ENCODE peak calls at places on chromosome 18, in six cellular contexts. One of them, this sample, is unnamed.

GRCh38 chr18:55236150-55236931 is 277.1 kb upstream of the CCDC68 start:
- DNase-seq in left lung: no peak
- DNase-seq in GM20000: peak
- DNase-seq in esophagus muscularis mucosa: no peak
- DNase-seq in endothelial cell: no peak
- DNase-seq in pancreas: no peak
- DNase-seq in this sample: no peak

GRCh38 chr18:50606609-50607008 is 46.7 kb downstream of the MAPK4 start:
- DNase-seq in GM20000: no peak
- DNase-seq in esophagus muscularis mucosa: no peak
- DNase-seq in endothelial cell: no peak
- DNase-seq in left lung: no peak
- DNase-seq in pancreas: no peak
- DNase-seq in this sample: no peak

GRCh38 chr18:21897811-21898210 is 157.2 kb downstream of the MIB1 start:
- DNase-seq in endothelial cell: peak
- DNase-seq in left lung: no peak
- DNase-seq in esophagus muscularis mucosa: no peak
- DNase-seq in GM20000: peak
- DNase-seq in pancreas: no peak
- DNase-seq in this sample: peak

GRCh38 chr18:79940126-79940813 is 11.2 kb downstream of the SLC66A2 start:
- DNase-seq in GM20000: no peak
- DNase-seq in esophagus muscularis mucosa: no peak
- DNase-seq in left lung: peak
- DNase-seq in pancreas: no peak
- DNase-seq in endothelial cell: no peak
- DNase-seq in this sample: no peak

GRCh38 chr18:36064027-36064808 is 3.1 kb downstream of the RPRD1A start:
- DNase-seq in pancreas: no peak
- DNase-seq in left lung: no peak
- DNase-seq in esophagus muscularis mucosa: no peak
- DNase-seq in endothelial cell: no peak
- DNase-seq in GM20000: no peak
- DNase-seq in this sample: no peak

GRCh38 chr18:7207366-7207765 is 23.5 kb upstream of the LRRC30 start:
- DNase-seq in left lung: no peak
- DNase-seq in pancreas: no peak
- DNase-seq in GM20000: no peak
- DNase-seq in esophagus muscularis mucosa: no peak
- DNase-seq in endothelial cell: no peak
- DNase-seq in this sample: no peak

GRCh38 chr18:33051397-33051796 is 278.6 kb upstream of the KLHL14 start:
- DNase-seq in esophagus muscularis mucosa: no peak
- DNase-seq in pancreas: no peak
- DNase-seq in GM20000: no peak
- DNase-seq in endothelial cell: no peak
- DNase-seq in left lung: no peak
- DNase-seq in this sample: no peak

GRCh38 chr18:66752733-66753132 is 148.8 kb upstream of the CDH19 start:
- DNase-seq in GM20000: no peak
- DNase-seq in pancreas: no peak
- DNase-seq in endothelial cell: no peak
- DNase-seq in left lung: no peak
- DNase-seq in esophagus muscularis mucosa: no peak
- DNase-seq in this sample: no peak

GRCh38 chr18:68267583-68267982 is 447.3 kb downstream of the TMX3 start:
- DNase-seq in pancreas: no peak
- DNase-seq in esophagus muscularis mucosa: no peak
- DNase-seq in GM20000: no peak
- DNase-seq in left lung: no peak
- DNase-seq in endothelial cell: no peak
- DNase-seq in this sample: no peak

GRCh38 chr18:27994571-27994970 is 182.4 kb downstream of the CDH2 start:
- DNase-seq in endothelial cell: no peak
- DNase-seq in left lung: no peak
- DNase-seq in GM20000: no peak
- DNase-seq in pancreas: no peak
- DNase-seq in esophagus muscularis mucosa: no peak
- DNase-seq in this sample: no peak

GRCh38 chr18:58135170-58135569 is 91.1 kb downstream of the NEDD4L start:
- DNase-seq in esophagus muscularis mucosa: no peak
- DNase-seq in endothelial cell: no peak
- DNase-seq in left lung: no peak
- DNase-seq in GM20000: peak
- DNase-seq in pancreas: no peak
- DNase-seq in this sample: no peak

GRCh38 chr18:71233177-71233576 is 944.3 kb downstream of the SOCS6 start:
- DNase-seq in left lung: no peak
- DNase-seq in pancreas: no peak
- DNase-seq in GM20000: no peak
- DNase-seq in esophagus muscularis mucosa: no peak
- DNase-seq in endothelial cell: no peak
- DNase-seq in this sample: no peak

GRCh38 chr18:79525556-79526467 is 130.1 kb downstream of the NFATC1 start:
- DNase-seq in GM20000: no peak
- DNase-seq in esophagus muscularis mucosa: no peak
- DNase-seq in endothelial cell: no peak
- DNase-seq in pancreas: peak
- DNase-seq in left lung: peak
- DNase-seq in this sample: no peak

GRCh38 chr18:51083398-51083797 is 53.4 kb downstream of the SMAD4 start:
- DNase-seq in endothelial cell: no peak
- DNase-seq in GM20000: no peak
- DNase-seq in pancreas: no peak
- DNase-seq in esophagus muscularis mucosa: no peak
- DNase-seq in left lung: no peak
- DNase-seq in this sample: no peak

GRCh38 chr18:3982541-3982940 is 472.6 kb downstream of the DLGAP1 start:
- DNase-seq in pancreas: no peak
- DNase-seq in GM20000: no peak
- DNase-seq in esophagus muscularis mucosa: no peak
- DNase-seq in left lung: no peak
- DNase-seq in endothelial cell: no peak
- DNase-seq in this sample: no peak

GRCh38 chr18:58213445-58213844 is 169.4 kb downstream of the NEDD4L start:
- DNase-seq in pancreas: no peak
- DNase-seq in endothelial cell: no peak
- DNase-seq in GM20000: no peak
- DNase-seq in left lung: no peak
- DNase-seq in esophagus muscularis mucosa: peak
- DNase-seq in this sample: no peak

GRCh38 chr18:30358545-30358944 is 684.0 kb downstream of the DSC3 start:
- DNase-seq in endothelial cell: no peak
- DNase-seq in esophagus muscularis mucosa: no peak
- DNase-seq in pancreas: no peak
- DNase-seq in left lung: no peak
- DNase-seq in GM20000: no peak
- DNase-seq in this sample: no peak

GRCh38 chr18:79935499-79935898 is 16.0 kb downstream of the SLC66A2 start:
- DNase-seq in esophagus muscularis mucosa: no peak
- DNase-seq in GM20000: no peak
- DNase-seq in left lung: peak
- DNase-seq in pancreas: no peak
- DNase-seq in endothelial cell: no peak
- DNase-seq in this sample: no peak

GRCh38 chr18:58671941-58672565 is 788 bp downstream of the MALT1 start:
- DNase-seq in pancreas: no peak
- DNase-seq in endothelial cell: no peak
- DNase-seq in left lung: no peak
- DNase-seq in esophagus muscularis mucosa: no peak
- DNase-seq in GM20000: no peak
- DNase-seq in this sample: no peak

GRCh38 chr18:60018801-60019462 is 119.1 kb downstream of the PMAIP1 start:
- DNase-seq in pancreas: no peak
- DNase-seq in left lung: no peak
- DNase-seq in endothelial cell: no peak
- DNase-seq in esophagus muscularis mucosa: no peak
- DNase-seq in GM20000: no peak
- DNase-seq in this sample: no peak

GRCh38 chr18:13680612-13681011 is 45.7 kb downstream of the FAM210A start:
- DNase-seq in esophagus muscularis mucosa: no peak
- DNase-seq in pancreas: no peak
- DNase-seq in GM20000: no peak
- DNase-seq in endothelial cell: peak
- DNase-seq in left lung: no peak
- DNase-seq in this sample: peak

GRCh38 chr18:32086866-32087265 is 4.8 kb upstream of the RNF138 start:
- DNase-seq in endothelial cell: no peak
- DNase-seq in GM20000: no peak
- DNase-seq in left lung: no peak
- DNase-seq in esophagus muscularis mucosa: no peak
- DNase-seq in pancreas: no peak
- DNase-seq in this sample: no peak

GRCh38 chr18:49648326-49648725 is 86.5 kb downstream of the LIPG start:
- DNase-seq in esophagus muscularis mucosa: no peak
- DNase-seq in pancreas: no peak
- DNase-seq in endothelial cell: no peak
- DNase-seq in left lung: no peak
- DNase-seq in GM20000: no peak
- DNase-seq in this sample: no peak

GRCh38 chr18:227902-228301 is 39.9 kb downstream of the THOC1 start:
- DNase-seq in left lung: no peak
- DNase-seq in pancreas: no peak
- DNase-seq in esophagus muscularis mucosa: no peak
- DNase-seq in endothelial cell: no peak
- DNase-seq in GM20000: no peak
- DNase-seq in this sample: no peak

GRCh38 chr18:46464926-46465655 is 191.9 kb downstream of the LOXHD1 start:
- DNase-seq in esophagus muscularis mucosa: no peak
- DNase-seq in GM20000: no peak
- DNase-seq in endothelial cell: no peak
- DNase-seq in left lung: no peak
- DNase-seq in pancreas: no peak
- DNase-seq in this sample: no peak
- TF ChIP-seq CTCF in esophagus muscularis mucosa: no peak
- TF ChIP-seq CTCF in GM20000: no peak
- TF ChIP-seq CTCF in endothelial cell: peak
- TF ChIP-seq CTCF in left lung: no peak
- TF ChIP-seq CTCF in pancreas: no peak
- TF ChIP-seq CTCF in this sample: peak

GRCh38 chr18:48616484-48617255 is 77.8 kb downstream of the CTIF start:
- DNase-seq in endothelial cell: no peak
- DNase-seq in esophagus muscularis mucosa: no peak
- DNase-seq in left lung: no peak
- DNase-seq in pancreas: no peak
- DNase-seq in GM20000: no peak
- DNase-seq in this sample: no peak

GRCh38 chr18:48614005-48614404 is 75.2 kb downstream of the CTIF start:
- DNase-seq in pancreas: no peak
- DNase-seq in left lung: no peak
- DNase-seq in endothelial cell: no peak
- DNase-seq in GM20000: no peak
- DNase-seq in esophagus muscularis mucosa: no peak
- DNase-seq in this sample: no peak

GRCh38 chr18:48613589-48613988 is 74.8 kb downstream of the CTIF start:
- DNase-seq in endothelial cell: no peak
- DNase-seq in esophagus muscularis mucosa: peak
- DNase-seq in GM20000: no peak
- DNase-seq in left lung: no peak
- DNase-seq in pancreas: no peak
- DNase-seq in this sample: no peak

GRCh38 chr18:48612917-48613316 is 74.1 kb downstream of the CTIF start:
- DNase-seq in left lung: no peak
- DNase-seq in pancreas: no peak
- DNase-seq in esophagus muscularis mucosa: no peak
- DNase-seq in GM20000: no peak
- DNase-seq in endothelial cell: no peak
- DNase-seq in this sample: no peak

GRCh38 chr18:48615566-48616401 is 77.0 kb downstream of the CTIF start:
- DNase-seq in esophagus muscularis mucosa: no peak
- DNase-seq in left lung: no peak
- DNase-seq in endothelial cell: no peak
- DNase-seq in GM20000: no peak
- DNase-seq in pancreas: peak
- DNase-seq in this sample: no peak
- TF ChIP-seq CTCF in esophagus muscularis mucosa: no peak
- TF ChIP-seq CTCF in left lung: no peak
- TF ChIP-seq CTCF in endothelial cell: no peak
- TF ChIP-seq CTCF in GM20000: no peak
- TF ChIP-seq CTCF in pancreas: no peak
- TF ChIP-seq CTCF in this sample: no peak

DNA sequence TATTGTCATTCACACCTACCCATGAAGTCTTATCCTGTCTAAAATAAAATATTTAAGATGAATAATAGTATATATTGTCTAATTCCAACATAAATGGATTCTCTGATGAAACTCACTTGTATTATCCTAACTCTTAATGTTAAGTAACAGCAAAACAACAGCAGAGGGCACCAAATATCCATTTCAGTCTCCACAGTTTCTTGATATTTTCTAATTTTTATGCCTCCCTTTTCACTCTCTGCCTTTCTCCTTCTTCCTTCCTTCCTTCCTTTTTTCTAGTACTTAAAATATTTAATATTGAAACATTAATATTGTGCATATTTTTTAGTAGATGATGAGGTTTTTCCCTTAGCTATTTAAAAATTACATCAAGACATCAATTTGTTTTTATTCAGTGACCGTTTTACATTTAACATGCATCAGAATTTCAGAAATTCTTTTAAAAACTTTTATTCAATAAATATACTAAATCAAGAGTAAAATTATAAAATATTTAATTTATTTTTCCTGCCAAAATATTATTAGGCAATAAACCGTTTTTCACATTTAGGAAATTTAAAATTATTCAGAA is 97.6 kb downstream of the WDR7 start:
- DNase-seq in left lung: no peak
- DNase-seq in GM20000: peak
- DNase-seq in esophagus muscularis mucosa: no peak
- DNase-seq in endothelial cell: peak
- DNase-seq in pancreas: no peak
- DNase-seq in this sample: peak
- TF ChIP-seq CTCF in left lung: peak
- TF ChIP-seq CTCF in GM20000: no peak
- TF ChIP-seq CTCF in esophagus muscularis mucosa: peak
- TF ChIP-seq CTCF in endothelial cell: peak
- TF ChIP-seq CTCF in pancreas: peak
- TF ChIP-seq CTCF in this sample: peak

DNA sequence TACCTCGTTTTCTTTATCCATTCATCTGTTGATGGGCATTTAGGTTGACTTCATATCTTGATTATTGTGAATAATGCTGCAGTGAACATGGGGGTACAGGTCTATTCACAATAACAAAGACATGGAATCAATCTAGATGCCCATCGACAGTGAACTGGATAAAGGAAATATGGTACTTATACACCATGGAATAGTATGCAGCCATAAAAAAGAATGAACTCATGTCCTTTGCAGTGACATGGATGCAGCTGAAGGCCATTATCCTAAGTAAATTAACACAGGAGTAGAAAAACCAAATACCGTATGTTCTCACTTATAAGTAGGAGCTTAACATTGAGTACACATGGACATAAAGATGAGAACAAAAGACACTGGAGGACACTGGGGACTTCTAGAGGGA is 111.6 kb downstream of the LAMA3 start:
- DNase-seq in esophagus muscularis mucosa: no peak
- DNase-seq in endothelial cell: no peak
- DNase-seq in GM20000: no peak
- DNase-seq in left lung: no peak
- DNase-seq in pancreas: no peak
- DNase-seq in this sample: no peak
- TF ChIP-seq CTCF in esophagus muscularis mucosa: no peak
- TF ChIP-seq CTCF in endothelial cell: no peak
- TF ChIP-seq CTCF in GM20000: no peak
- TF ChIP-seq CTCF in left lung: no peak
- TF ChIP-seq CTCF in pancreas: no peak
- TF ChIP-seq CTCF in this sample: no peak